ENCODE peak calls at places on chromosome 14, in eight cellular contexts. Q, O, C, P, H, J, S and X are unnamed samples.

GRCh38 chr14:100892496-100893227 is 10.9 kb downstream of the RTL1 start:
- DNase-seq in J (no peak), P (no peak), H (no peak), O (peak), C (no peak), S (no peak), Q (peak), X (no peak)

GRCh38 chr14:33118653-33119052 is 180.0 kb downstream of the NPAS3 start:
- DNase-seq in C (no peak), H (no peak), P (no peak), S (no peak), J (peak), Q (no peak), O (no peak), X (no peak)

GRCh38 chr14:73783107-73783727 is 68.4 kb upstream of the PTGR2 start:
- DNase-seq in S (no peak), J (no peak), H (no peak), P (no peak), C (no peak), Q (no peak), O (no peak), X (no peak)

GRCh38 chr14:76201162-76201561 is 49.4 kb downstream of the GPATCH2L start:
- DNase-seq in O (no peak), P (no peak), J (peak), S (no peak), C (no peak), H (no peak), Q (no peak), X (no peak)

GRCh38 chr14:30621354-30621953 is 665 bp upstream of the SCFD1 start:
- DNase-seq in H (no peak), S (no peak), Q (peak), O (no peak), C (no peak), J (no peak), P (peak), X (no peak)

GRCh38 chr14:61662437-61663311 is 32.6 kb upstream of the HIF1A start:
- DNase-seq in S (no peak), P (peak), C (peak), Q (peak), H (peak), J (peak), O (peak), X (no peak)

GRCh38 chr14:100076630-100077029 is 11.4 kb downstream of the EVL start:
- DNase-seq in C (no peak), Q (no peak), O (no peak), J (peak), S (peak), H (no peak), P (no peak), X (no peak)

GRCh38 chr14:53620325-53620716 is 336.3 kb downstream of the BMP4 start:
- DNase-seq in H (no peak), O (no peak), Q (no peak), P (no peak), J (peak), S (no peak), C (no peak), X (no peak)

GRCh38 chr14:55752580-55753365 is 172.8 kb downstream of the KTN1 start:
- DNase-seq in H (peak), Q (peak), O (no peak), J (peak), C (no peak), P (no peak), S (no peak), X (no peak)

GRCh38 chr14:33567003-33567735 is 383.7 kb downstream of the EGLN3 start:
- DNase-seq in P (no peak), S (no peak), H (peak), C (no peak), O (no peak), J (peak), Q (no peak), X (no peak)

GRCh38 chr14:24816011-24816928 is 182.3 kb upstream of the GZMB start:
- DNase-seq in C (no peak), P (no peak), J (peak), H (no peak), S (no peak), Q (peak), O (no peak), X (no peak)

GRCh38 chr14:96246535-96246839 is 9.5 kb upstream of the BDKRB1 start:
- DNase-seq in H (no peak), J (peak), P (no peak), Q (no peak), O (no peak), C (no peak), S (no peak), X (no peak)

DNA sequence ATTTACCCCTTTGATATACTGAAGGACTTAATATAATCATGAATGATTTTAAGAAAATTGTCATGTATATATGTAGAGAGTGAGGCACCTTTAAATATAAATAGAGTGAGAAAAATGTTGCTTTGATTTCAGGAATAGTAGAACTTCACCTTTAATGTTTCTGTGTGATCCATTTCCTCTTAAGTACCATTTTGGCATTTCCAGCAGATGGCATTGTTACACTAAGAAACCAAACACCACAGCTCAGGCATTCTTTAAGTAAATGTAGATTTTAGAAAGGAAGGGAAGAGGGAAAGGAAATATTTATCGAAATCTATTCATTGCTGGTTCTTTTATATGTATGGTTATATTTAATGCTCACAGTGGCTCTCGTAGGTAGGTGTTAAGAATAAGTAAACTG is 556.7 kb upstream of the FBXO33 start:
- DNase-seq in Q (no peak), O (no peak), H (no peak), C (no peak), S (no peak), P (no peak), J (peak), X (no peak)
- TF ChIP-seq CTCF in Q (no peak), O (peak), H (no peak), C (no peak), S (no peak), P (no peak), J (peak), X (peak)

GRCh38 chr14:70600382-70601157 is at the start of gene MED6:
- DNase-seq in S (peak), O (peak), C (peak), Q (peak), J (peak), H (peak), P (peak), X (peak)

GRCh38 chr14:70601162-70601561 is 707 bp upstream of the MED6 start:
- DNase-seq in H (no peak), Q (no peak), O (no peak), P (no peak), S (no peak), C (no peak), J (peak), X (no peak)

GRCh38 chr14:70594461-70594860 is 6.0 kb downstream of the MED6 start:
- DNase-seq in S (no peak), J (no peak), H (no peak), Q (no peak), C (no peak), O (no peak), P (no peak), X (no peak)

DNA sequence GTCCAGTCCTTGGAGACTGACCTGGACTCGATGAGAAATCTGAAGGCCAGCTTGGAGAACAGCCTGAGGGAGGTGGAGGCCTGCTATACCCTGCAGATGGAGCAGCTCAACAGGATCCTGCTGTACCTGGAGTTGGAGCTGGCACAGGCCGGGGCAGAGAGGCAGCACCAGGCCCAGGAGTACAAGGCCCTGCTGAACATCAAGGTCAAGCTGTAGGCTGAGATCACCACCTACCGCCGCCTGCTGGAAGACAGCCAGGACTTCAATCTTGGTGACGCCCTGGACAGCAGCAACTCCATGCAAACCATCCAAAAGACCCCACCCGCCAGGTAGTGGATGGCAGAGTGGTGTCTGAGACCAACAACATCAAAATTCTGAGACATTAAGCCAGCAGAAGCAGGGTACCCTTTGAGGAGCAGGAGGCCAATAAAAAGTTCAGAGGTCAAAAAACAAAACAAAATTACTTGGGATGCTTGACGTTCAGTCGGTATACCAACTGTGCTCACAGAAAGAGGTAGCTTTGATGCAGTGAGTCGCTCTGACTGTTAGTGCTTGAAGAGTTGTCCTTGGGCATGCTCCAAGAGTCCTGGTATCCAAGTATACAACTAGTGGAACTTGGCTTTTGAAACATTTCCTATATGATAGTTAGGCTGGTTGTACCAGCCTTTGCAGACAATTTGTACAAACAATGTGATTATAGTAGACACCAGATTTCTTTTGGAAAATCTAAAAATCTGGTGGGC is 4.8 kb downstream of the MED6 start:
- DNase-seq in O (no peak), S (no peak), P (no peak), Q (no peak), H (no peak), C (no peak), J (no peak), X (no peak)
- TF ChIP-seq CTCF in O (no peak), S (no peak), P (no peak), Q (no peak), H (no peak), C (no peak), J (no peak), X (no peak)

GRCh38 chr14:64714432-64715025 is 10.3 kb downstream of the PLEKHG3 start:
- DNase-seq in C (no peak), Q (no peak), S (peak), P (no peak), J (no peak), O (no peak), H (no peak), X (no peak)
- TF ChIP-seq CTCF in C (no peak), Q (no peak), S (no peak), P (no peak), J (no peak), O (no peak), H (no peak), X (no peak)

GRCh38 chr14:21066882-21067502 is 3.1 kb upstream of the ARHGEF40 start:
- DNase-seq in H (no peak), Q (no peak), O (no peak), S (no peak), C (peak), P (peak), J (no peak), X (no peak)
- TF ChIP-seq CTCF in H (no peak), Q (no peak), O (no peak), S (no peak), C (no peak), P (no peak), J (no peak), X (peak)

GRCh38 chr14:72554401-72554800 is 339.5 kb downstream of the DPF3 start:
- DNase-seq in P (no peak), C (no peak), H (no peak), O (peak), J (no peak), Q (no peak), S (no peak), X (no peak)

GRCh38 chr14:72553656-72554055 is 340.2 kb downstream of the DPF3 start:
- DNase-seq in O (no peak), P (no peak), Q (no peak), S (no peak), C (no peak), J (no peak), H (no peak), X (no peak)

GRCh38 chr14:72552236-72552635 is 341.7 kb downstream of the DPF3 start:
- DNase-seq in Q (no peak), P (no peak), O (peak), C (no peak), S (no peak), J (no peak), H (no peak), X (no peak)

GRCh38 chr14:72554994-72555608 is 338.8 kb downstream of the DPF3 start:
- DNase-seq in S (no peak), O (peak), P (no peak), Q (no peak), C (no peak), J (no peak), H (no peak), X (no peak)

GRCh38 chr14:72553161-72553560 is 340.7 kb downstream of the DPF3 start:
- DNase-seq in J (no peak), P (no peak), Q (no peak), H (no peak), C (no peak), S (no peak), O (peak), X (no peak)
- TF ChIP-seq CTCF in J (no peak), P (no peak), Q (no peak), H (no peak), C (no peak), S (no peak), O (no peak), X (no peak)